ENCODE peak calls at places on chromosomes 1 and 21, in seven cellular contexts. N, F, X, U, H, B and M are unnamed samples.

GRCh38 chr1:185860876-185861275 is 126.7 kb downstream of the HMCN1 start:
- DNase-seq in B (no peak), X (no peak), U (no peak), N (no peak), H (no peak), F (no peak), M (no peak)

GRCh38 chr1:20472121-20472520 is 13.9 kb downstream of the CAMK2N1 start:
- DNase-seq in B (no peak), U (no peak), N (no peak), X (no peak), H (no peak), F (no peak), M (no peak)

GRCh38 chr1:113042336-113043143 is 30.5 kb upstream of the LRIG2 start:
- DNase-seq in H (peak; percentile 80), N (peak; percentile 32), B (no peak), F (peak; percentile 68), U (peak; percentile 79), X (peak; percentile 32), M (peak; percentile 31)

GRCh38 chr1:19169642-19170041 is 40.4 kb downstream of the UBR4 start:
- DNase-seq in N (peak; percentile 23), X (no peak), H (peak; percentile 20), F (peak; percentile 64), U (no peak), B (no peak), M (no peak)

GRCh38 chr21:45479691-45480675 is 62.3 kb downstream of the SLC19A1 start:
- DNase-seq in F (no peak), U (no peak), N (no peak), H (no peak), X (no peak), B (no peak), M (no peak)

GRCh38 chr1:182702826-182703524 is 18.6 kb upstream of the RGS8 start:
- DNase-seq in U (no peak), H (no peak), B (no peak), N (no peak), F (no peak), X (no peak), M (peak; percentile 68)

GRCh38 chr1:102799496-102799895 is 308.8 kb downstream of the COL11A1 start:
- DNase-seq in U (no peak), F (no peak), B (no peak), N (peak; percentile 26), X (no peak), H (peak; percentile 51), M (no peak)

GRCh38 chr1:202805886-202806511 is 2.2 kb downstream of the KDM5B start:
- DNase-seq in N (no peak), X (peak; percentile 71), B (no peak), H (peak; percentile 17), U (no peak), F (no peak), M (no peak)

GRCh38 chr1:169107673-169108160 is 1.2 kb downstream of the ATP1B1 start:
- DNase-seq in U (no peak), H (no peak), B (no peak), N (no peak), X (no peak), F (no peak), M (no peak)

GRCh38 chr1:32786856-32787255 is 30.3 kb downstream of the YARS1 start:
- DNase-seq in H (peak; percentile 23), U (no peak), F (no peak), N (no peak), B (no peak), X (no peak), M (no peak)

GRCh38 chr21:44379991-44380865 is 26.8 kb downstream of the TRPM2 start:
- DNase-seq in X (no peak), B (no peak), H (no peak), F (no peak), N (no peak), U (no peak), M (no peak)

GRCh38 chr1:205038132-205038786 is 4.8 kb upstream of the CNTN2 start:
- DNase-seq in X (no peak), N (no peak), F (no peak), U (no peak), H (no peak), B (no peak), M (no peak)

GRCh38 chr1:212455406-212456165 is 22.9 kb downstream of the NENF start:
- DNase-seq in N (peak; percentile 51), X (peak; percentile 42), B (peak; percentile 81), F (peak; percentile 66), U (peak; percentile 84), H (peak; percentile 78), M (peak; percentile 78)

GRCh38 chr1:210815641-210816040 is 318.3 kb downstream of the KCNH1 start:
- DNase-seq in H (no peak), N (no peak), F (no peak), U (no peak), X (no peak), B (no peak), M (no peak)

GRCh38 chr1:94471271-94471670 is 53.1 kb downstream of the ABCD3 start:
- DNase-seq in N (no peak), U (no peak), F (no peak), X (no peak), H (no peak), B (no peak), M (no peak)

GRCh38 chr1:59169703-59170102 is 127.2 kb upstream of the FGGY start:
- DNase-seq in X (no peak), N (no peak), U (no peak), B (no peak), F (no peak), H (no peak), M (no peak)

GRCh38 chr1:201254625-201255469 is 28.5 kb upstream of the PKP1 start:
- DNase-seq in B (peak; percentile 62), U (peak; percentile 98), H (no peak), X (no peak), F (no peak), N (no peak), M (peak; percentile 41)

GRCh38 chr21:33403128-33403785 is at the start of gene IFNGR2:
- DNase-seq in N (no peak), B (peak; percentile 25), X (no peak), F (peak; percentile 70), H (peak; percentile 27), U (peak; percentile 82), M (peak; percentile 45)

GRCh38 chr1:223189903-223190724 is 47.1 kb upstream of the TLR5 start:
- DNase-seq in H (no peak), B (peak; percentile 14), X (no peak), F (peak; percentile 62), N (peak; percentile 11), U (no peak), M (no peak)

GRCh38 chr1:117020526-117021156 is 19.1 kb downstream of the CD101 start:
- DNase-seq in N (no peak), B (no peak), F (no peak), U (no peak), X (no peak), H (no peak), M (no peak)

GRCh38 chr1:11860586-11860985 is 1.8 kb upstream of the NPPB start:
- DNase-seq in H (no peak), X (no peak), N (no peak), U (no peak), B (no peak), F (no peak), M (no peak)

GRCh38 chr1:208167229-208167869 is 76.8 kb downstream of the PLXNA2 start:
- DNase-seq in F (no peak), N (no peak), H (no peak), B (no peak), X (no peak), U (no peak), M (no peak)

GRCh38 chr1:186617860-186618780 is 62.1 kb downstream of the PTGS2 start:
- DNase-seq in B (peak; percentile 3), U (no peak), N (no peak), X (peak; percentile 39), F (peak; percentile 66), H (peak; percentile 86), M (peak; percentile 13)

GRCh38 chr21:35038772-35039145 is 10.3 kb downstream of the RUNX1 start:
- DNase-seq in F (no peak), U (no peak), N (no peak), B (no peak), H (no peak), X (no peak), M (no peak)

GRCh38 chr21:42568834-42569731 is 55.4 kb downstream of the SLC37A1 start:
- DNase-seq in H (no peak), U (no peak), B (no peak), F (no peak), N (no peak), X (no peak), M (peak; percentile 89)

GRCh38 chr1:228721407-228721806 is 13.9 kb upstream of the RHOU start:
- DNase-seq in U (no peak), X (no peak), F (no peak), N (no peak), B (no peak), H (no peak), M (no peak)

GRCh38 chr1:210692796-210693195 is 364.1 kb downstream of the HHAT start:
- DNase-seq in N (no peak), U (no peak), F (peak; percentile 20), B (no peak), X (peak; percentile 2), H (no peak), M (no peak)

GRCh38 chr1:179743679-179744400 is 749 bp downstream of the FAM163A start:
- DNase-seq in B (no peak), H (no peak), U (peak; percentile 51), N (no peak), F (no peak), X (no peak), M (peak; percentile 21)

GRCh38 chr1:54287176-54287650 is 87.2 kb downstream of the MRPL37 start:
- DNase-seq in X (no peak), U (peak; percentile 72), H (peak; percentile 70), F (peak; percentile 55), B (peak; percentile 8), N (no peak), M (peak; percentile 69)

GRCh38 chr21:17612023-17612564 is 607 bp downstream of the BTG3 start:
- DNase-seq in F (peak; percentile 54), X (no peak), H (peak; percentile 48), U (peak; percentile 53), B (peak; percentile 19), N (no peak), M (peak; percentile 47)